ENCODE peak calls at places on chromosome 7, in five cellular contexts. One of them, this sample, is unnamed.

GRCh38 chr7:29469306-29469705 is 94.3 kb upstream of the PRR15 start:
- DNase-seq in HTR-8/SVneo: no peak
- DNase-seq in kidney glomerular epithelial cell: no peak
- DNase-seq in GM23248: no peak
- DNase-seq in AG08395: no peak
- DNase-seq in this sample: no peak

GRCh38 chr7:5177060-5177459 is 13.0 kb upstream of the WIPI2 start:
- DNase-seq in AG08395: peak
- DNase-seq in HTR-8/SVneo: no peak
- DNase-seq in kidney glomerular epithelial cell: no peak
- DNase-seq in GM23248: peak
- DNase-seq in this sample: peak

GRCh38 chr7:92560602-92561001 is 29.6 kb downstream of the FAM133B start:
- DNase-seq in AG08395: no peak
- DNase-seq in kidney glomerular epithelial cell: no peak
- DNase-seq in GM23248: no peak
- DNase-seq in HTR-8/SVneo: no peak
- DNase-seq in this sample: no peak

GRCh38 chr7:138167869-138168296 is 91.6 kb downstream of the AKR1D1 start:
- DNase-seq in kidney glomerular epithelial cell: no peak
- DNase-seq in AG08395: no peak
- DNase-seq in GM23248: no peak
- DNase-seq in HTR-8/SVneo: no peak
- DNase-seq in this sample: no peak

GRCh38 chr7:36937754-36938551 is 213.7 kb upstream of the AOAH start:
- DNase-seq in kidney glomerular epithelial cell: no peak
- DNase-seq in AG08395: no peak
- DNase-seq in GM23248: peak
- DNase-seq in HTR-8/SVneo: no peak
- DNase-seq in this sample: no peak

GRCh38 chr7:112997831-112998230 is 88.8 kb downstream of the GPR85 start:
- DNase-seq in GM23248: no peak
- DNase-seq in HTR-8/SVneo: no peak
- DNase-seq in AG08395: no peak
- DNase-seq in kidney glomerular epithelial cell: no peak
- DNase-seq in this sample: no peak

GRCh38 chr7:70743531-70743930 is 388.4 kb upstream of the GALNT17 start:
- DNase-seq in AG08395: no peak
- DNase-seq in HTR-8/SVneo: no peak
- DNase-seq in kidney glomerular epithelial cell: no peak
- DNase-seq in GM23248: no peak
- DNase-seq in this sample: no peak

GRCh38 chr7:82183633-82184032 is 259.9 kb downstream of the CACNA2D1 start:
- DNase-seq in kidney glomerular epithelial cell: peak
- DNase-seq in GM23248: peak
- DNase-seq in AG08395: peak
- DNase-seq in HTR-8/SVneo: no peak
- DNase-seq in this sample: no peak

GRCh38 chr7:46764100-46764941 is 817.6 kb downstream of the TNS3 start:
- DNase-seq in GM23248: peak
- DNase-seq in HTR-8/SVneo: peak
- DNase-seq in kidney glomerular epithelial cell: peak
- DNase-seq in AG08395: peak
- DNase-seq in this sample: peak

GRCh38 chr7:2233876-2234275 is 1.1 kb upstream of the MAD1L1 start:
- DNase-seq in AG08395: no peak
- DNase-seq in kidney glomerular epithelial cell: no peak
- DNase-seq in GM23248: no peak
- DNase-seq in HTR-8/SVneo: no peak
- DNase-seq in this sample: no peak

GRCh38 chr7:43905209-43905946 is 1.0 kb downstream of the URGCP start:
- DNase-seq in kidney glomerular epithelial cell: peak
- DNase-seq in HTR-8/SVneo: peak
- DNase-seq in GM23248: peak
- DNase-seq in AG08395: peak
- DNase-seq in this sample: no peak